ENCODE peak calls at places on chromosomes 3 and 15, in four cellular contexts. V is mesendoderm, R is H9, T is IMR-90. F is an unnamed sample.

GRCh38 chr15:39860200-39860599 is 59.9 kb downstream of the GPR176 start:
- DNase-seq in R (no peak), V (peak), T (peak), F (no peak)

GRCh38 chr3:116391296-116392201 is 53.7 kb downstream of the LSAMP start:
- DNase-seq in V (no peak), R (no peak), T (no peak), F (no peak)

GRCh38 chr3:15253023-15253697 is 47.1 kb downstream of the CAPN7 start:
- DNase-seq in R (no peak), T (no peak), V (no peak), F (no peak)

GRCh38 chr3:57068437-57069089 is 8.1 kb downstream of the SPATA12 start:
- DNase-seq in T (peak), R (no peak), V (no peak), F (no peak)

GRCh38 chr3:40645883-40646282 is 121.1 kb downstream of the ZNF621 start:
- DNase-seq in T (no peak), R (no peak), V (no peak), F (no peak)

GRCh38 chr3:33482126-33482525 is 41.9 kb upstream of the UBP1 start:
- DNase-seq in R (no peak), V (no peak), T (peak), F (no peak)

GRCh38 chr3:111617912-111618601 is 22.9 kb upstream of the ZBED2 start:
- DNase-seq in V (no peak), R (no peak), T (peak), F (no peak)

GRCh38 chr15:65085990-65086679 is 9.6 kb downstream of the KBTBD13 start:
- DNase-seq in V (peak), R (peak), T (peak), F (peak)

GRCh38 chr3:99817047-99817436 is 620 bp upstream of the CMSS1 start:
- DNase-seq in R (peak), V (peak), T (no peak), F (peak)

GRCh38 chr15:78004222-78004727 is 73.2 kb downstream of the TBC1D2B start:
- DNase-seq in R (no peak), V (peak), T (no peak), F (no peak)

GRCh38 chr3:149792485-149793270 is at the start of gene ANKUB1:
- DNase-seq in V (no peak), T (no peak), R (no peak), F (no peak)

GRCh38 chr3:140432176-140432753 is 245.6 kb upstream of the TRIM42 start:
- DNase-seq in V (peak), R (no peak), T (no peak), F (peak)

GRCh38 chr3:12922881-12923431 is 81.6 kb upstream of the RPL32 start:
- DNase-seq in T (no peak), V (no peak), R (no peak), F (no peak)

GRCh38 chr3:95028688-95029087 is 965.8 kb downstream of the NSUN3 start:
- DNase-seq in T (no peak), R (no peak), V (no peak), F (no peak)

GRCh38 chr3:118146658-118147375 is 887.8 kb downstream of the IGSF11 start:
- DNase-seq in T (no peak), V (no peak), R (no peak), F (no peak)

GRCh38 chr3:12970684-12971083 is 102.5 kb downstream of the IQSEC1 start:
- DNase-seq in V (no peak), T (no peak), R (no peak), F (no peak)

GRCh38 chr3:69647710-69648109 is 91.6 kb upstream of the MITF start:
- DNase-seq in T (no peak), R (no peak), V (no peak), F (no peak)

GRCh38 chr3:13277130-13277783 is 142.9 kb downstream of the NUP210 start:
- DNase-seq in V (no peak), T (no peak), R (no peak), F (no peak)

GRCh38 chr3:134136604-134137003 is 106.9 kb upstream of the SLCO2A1 start:
- DNase-seq in V (no peak), T (no peak), R (no peak), F (no peak)

GRCh38 chr3:185332026-185332735 is 30.8 kb upstream of the MAP3K13 start:
- DNase-seq in V (peak), T (peak), R (no peak), F (no peak)

GRCh38 chr3:158105710-158106438 is at the start of gene SHOX2:
- DNase-seq in R (peak), T (peak), V (peak), F (no peak)

GRCh38 chr3:30516238-30516637 is 90.2 kb upstream of the TGFBR2 start:
- DNase-seq in V (no peak), R (no peak), T (peak), F (no peak)

DNA sequence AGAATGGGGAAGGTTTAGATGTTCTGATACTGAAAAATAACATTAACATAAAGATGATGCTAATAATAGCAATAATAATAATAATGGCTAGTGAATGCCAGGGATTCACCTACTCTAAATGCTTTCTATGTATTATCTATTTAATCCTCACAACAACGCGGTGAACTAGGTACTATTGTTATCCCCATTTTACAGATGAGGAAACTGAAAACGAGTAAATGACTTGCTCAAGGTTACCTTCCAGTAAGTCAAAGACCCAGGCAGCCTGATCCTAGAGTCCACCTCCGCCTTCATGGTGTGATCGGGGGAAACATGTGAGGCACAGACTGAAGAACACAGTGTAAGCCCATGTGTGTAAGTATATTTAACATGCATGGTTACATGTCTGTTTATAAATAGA is 30.4 kb downstream of the LRRC2 start:
- DNase-seq in V (no peak), R (no peak), T (no peak), F (no peak)
- H3K56ac ChIP-seq in V (no peak), R (no peak), T (no peak), F (no peak)

DNA sequence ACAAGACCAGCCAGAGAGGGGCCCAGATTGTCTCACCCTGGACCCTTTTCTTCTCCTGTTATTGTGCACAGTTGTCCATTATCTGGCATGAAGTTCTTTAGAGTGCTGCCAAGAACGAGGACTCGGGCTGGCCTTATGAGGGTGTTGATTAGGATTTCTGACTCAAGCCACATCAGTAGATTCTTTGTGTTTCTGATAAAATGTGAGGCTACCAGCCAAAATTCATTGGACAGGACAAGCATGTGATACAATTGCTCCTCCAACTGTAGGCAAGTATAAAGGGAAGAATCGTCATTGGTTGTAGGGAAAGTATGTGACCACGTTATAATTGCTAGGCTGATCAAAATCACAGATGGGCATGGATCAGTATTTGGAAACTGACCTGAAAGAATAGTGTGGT is 99.2 kb upstream of the TMC3 start:
- DNase-seq in T (no peak), R (no peak), V (no peak), F (no peak)
- H3K56ac ChIP-seq in T (no peak), R (no peak), V (no peak), F (no peak)

GRCh38 chr15:31598620-31599019 is 272.0 kb downstream of the KLF13 start:
- DNase-seq in T (peak), R (peak), V (peak), F (peak)
- H3K56ac ChIP-seq in T (no peak), R (no peak), V (peak), F (no peak)

GRCh38 chr3:39101022-39101689 is 6.3 kb downstream of the GORASP1 start:
- DNase-seq in R (peak), V (peak), T (peak), F (no peak)
- H3K56ac ChIP-seq in R (no peak), V (no peak), T (no peak), F (no peak)

F was measured in H1.